ENCODE peak calls at places on chromosomes 16 and 17, in six cellular contexts. W is A549, Q is K562, N is GM12878, Y is HepG2, K is endothelial cell of umbilical vein. A is an unnamed sample.
A peak's percentile ranks its signal among the peaks of the same experiment; 100 is the strongest.

GRCh38 chr17:2635241-2635640 is 41.8 kb downstream of the PAFAH1B1 start:
- DNase-seq in W (no peak), Q (no peak), N (no peak), Y (no peak), K (no peak), A (no peak)

GRCh38 chr17:1078831-1079561 is 82.1 kb downstream of the TIMM22 start:
- DNase-seq in W (no peak), Q (no peak), N (no peak), Y (no peak), K (no peak), A (no peak)

GRCh38 chr16:65975049-65975708 is 391.3 kb upstream of the CDH5 start:
- DNase-seq in W (peak; percentile 66), Q (peak; percentile 23), N (no peak), Y (no peak), K (no peak), A (peak; percentile 71)

GRCh38 chr16:67155305-67156145 is 4.2 kb downstream of the TRADD start:
- DNase-seq in W (peak; percentile 72), Q (peak; percentile 83), N (no peak), Y (peak; percentile 57), K (peak; percentile 60), A (peak; percentile 84)

GRCh38 chr16:46743232-46743719 is 4.9 kb downstream of the MYLK3 start:
- DNase-seq in W (no peak), Q (peak; percentile 81), N (no peak), Y (peak; percentile 33), K (peak; percentile 25), A (peak; percentile 73)

GRCh38 chr17:50129946-50130777 is at the start of gene SAMD14:
- DNase-seq in W (no peak), Q (peak; percentile 82), N (no peak), Y (no peak), K (peak; percentile 53), A (no peak)

GRCh38 chr17:64441772-64442549 is 7.0 kb upstream of the MILR1 start:
- DNase-seq in W (no peak), Q (no peak), N (no peak), Y (peak; percentile 47), K (peak; percentile 74), A (peak; percentile 90)

GRCh38 chr16:27242868-27243590 is 25.5 kb downstream of the NSMCE1 start:
- DNase-seq in W (peak; percentile 78), Q (no peak), N (peak; percentile 71), Y (peak; percentile 83), K (peak; percentile 96), A (no peak)

GRCh38 chr17:41004397-41004796 is 4.5 kb downstream of the KRTAP3-1 start:
- DNase-seq in W (no peak), Q (no peak), N (no peak), Y (no peak), K (no peak), A (no peak)

GRCh38 chr17:36727577-36727976 is 126.2 kb downstream of the MRM1 start:
- DNase-seq in W (no peak), Q (peak; percentile 50), N (no peak), Y (no peak), K (no peak), A (no peak)

GRCh38 chr17:35750526-35751395 is 2.3 kb downstream of the GAS2L2 start:
- DNase-seq in W (no peak), Q (peak; percentile 68), N (no peak), Y (no peak), K (no peak), A (no peak)

GRCh38 chr16:66324785-66325184 is 41.7 kb upstream of the CDH5 start:
- DNase-seq in W (peak; percentile 48), Q (peak; percentile 20), N (no peak), Y (peak; percentile 23), K (peak; percentile 16), A (peak; percentile 48)

GRCh38 chr17:76697702-76698465 is 12.9 kb downstream of the MXRA7 start:
- DNase-seq in W (no peak), Q (peak; percentile 67), N (no peak), Y (no peak), K (no peak), A (no peak)

DNA sequence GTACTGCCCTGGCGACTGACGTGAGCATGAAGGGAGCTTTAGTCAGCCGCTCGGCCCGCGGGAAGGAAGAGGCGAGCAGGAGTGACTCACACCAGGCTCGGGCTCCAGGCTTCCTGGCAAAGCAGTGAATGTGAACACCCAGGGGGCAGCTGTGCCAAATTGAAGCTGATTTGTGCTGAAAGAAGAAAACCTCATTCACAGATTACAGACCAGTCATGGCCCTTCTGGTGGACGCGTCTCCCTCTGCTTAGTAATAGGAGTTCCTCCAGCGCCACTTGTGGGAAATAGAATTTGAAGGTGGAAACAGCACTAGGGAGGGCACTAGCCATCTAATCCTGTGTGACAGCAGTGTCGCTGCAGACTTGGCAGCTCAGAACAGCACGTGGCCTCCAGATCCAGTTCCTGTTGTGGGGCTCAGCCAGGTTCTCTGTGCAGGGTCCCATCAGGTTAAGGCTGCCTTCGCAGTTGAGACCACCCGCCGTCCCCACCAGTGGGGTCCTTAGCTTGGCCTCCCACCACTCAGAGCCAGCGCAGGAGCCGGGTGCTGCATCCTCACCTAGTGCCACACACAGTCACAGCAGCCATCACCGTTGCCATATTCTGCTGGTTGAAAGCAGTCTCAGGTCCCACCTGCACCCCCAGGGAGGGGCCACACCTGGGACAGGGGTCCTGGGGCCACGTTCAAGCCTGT is 164.5 kb upstream of the CHMP6 start:
- DNase-seq in W (peak; percentile 67), Q (no peak), N (no peak), Y (no peak), K (peak; percentile 95), A (peak; percentile 89)
- TF ChIP-seq MYC in W (no peak), Q (no peak), N (no peak), Y (no peak), K (no peak), A (peak; percentile 46)

GRCh38 chr17:3826191-3826590 is 19.9 kb downstream of the NCBP3 start:
- DNase-seq in W (no peak), Q (no peak), N (no peak), Y (no peak), K (no peak), A (no peak)

GRCh38 chr17:3828852-3829232 is 17.2 kb downstream of the NCBP3 start:
- DNase-seq in W (no peak), Q (no peak), N (no peak), Y (no peak), K (no peak), A (no peak)

GRCh38 chr17:3828151-3828851 is 17.7 kb downstream of the NCBP3 start:
- DNase-seq in W (no peak), Q (no peak), N (no peak), Y (no peak), K (no peak), A (no peak)

GRCh38 chr17:3827124-3827773 is 18.8 kb downstream of the NCBP3 start:
- DNase-seq in W (peak; percentile 86), Q (peak; percentile 41), N (no peak), Y (peak; percentile 79), K (peak; percentile 79), A (peak; percentile 66)
- TF ChIP-seq MYC in W (no peak), Q (no peak), N (no peak), Y (no peak), K (no peak), A (no peak)

DNA sequence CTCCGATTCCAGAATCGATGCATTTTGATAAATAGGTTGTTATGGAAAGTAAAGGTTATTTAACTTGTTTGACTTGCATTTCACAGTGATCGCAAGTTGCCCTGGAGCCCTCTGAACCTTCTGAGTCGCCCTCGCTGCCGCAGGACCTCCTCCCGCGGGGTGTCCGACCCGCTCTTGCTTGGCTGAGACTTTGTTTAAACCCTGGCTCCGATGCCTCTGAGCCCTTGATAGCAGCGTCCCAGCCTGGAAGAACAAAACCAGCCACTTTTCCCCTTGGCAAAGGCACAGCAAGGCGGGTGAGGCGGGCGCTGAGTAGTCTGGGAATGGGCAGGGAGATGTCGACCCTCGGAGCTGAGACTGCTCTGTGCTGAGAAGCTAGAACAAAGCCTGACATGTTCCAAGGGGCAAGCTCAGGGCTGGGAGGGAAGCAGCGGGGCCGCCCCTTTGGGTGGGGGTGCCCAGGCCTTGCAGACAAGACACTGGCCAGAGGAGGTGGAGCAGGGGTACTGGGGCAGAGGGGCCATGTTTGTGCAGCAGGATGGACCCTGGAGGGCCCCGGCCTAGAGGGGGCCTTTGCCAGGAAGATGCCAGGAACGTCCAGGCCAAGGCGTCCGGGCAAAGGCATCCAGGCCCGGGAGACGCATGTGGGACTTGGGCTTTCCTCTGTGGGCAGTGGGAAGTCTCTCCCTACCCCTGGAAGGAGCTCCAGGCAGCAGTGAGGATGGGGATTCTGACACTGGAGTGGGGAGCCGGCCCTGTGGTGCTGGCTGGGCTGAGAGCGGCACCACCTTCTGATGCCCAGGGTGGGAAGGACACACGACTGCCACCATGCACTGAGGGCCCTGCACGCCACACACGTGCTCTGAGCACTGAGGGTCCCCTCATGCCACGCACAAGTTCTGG is 30.3 kb upstream of the CDH15 start:
- DNase-seq in W (no peak), Q (no peak), N (no peak), Y (no peak), K (no peak), A (no peak)
- TF ChIP-seq MYC in W (no peak), Q (no peak), N (no peak), Y (no peak), K (no peak), A (no peak)

GRCh38 chr17:75565066-75565465 is 22.5 kb upstream of the MYO15B start:
- DNase-seq in W (peak; percentile 59), Q (no peak), N (no peak), Y (no peak), K (no peak), A (peak; percentile 84)
- TF ChIP-seq MYC in W (no peak), Q (no peak), N (no peak), Y (no peak), K (no peak), A (no peak)

GRCh38 chr17:79305376-79305775 is 230.8 kb downstream of the ENGASE start:
- DNase-seq in W (no peak), Q (peak; percentile 14), N (no peak), Y (no peak), K (no peak), A (no peak)

GRCh38 chr17:79304907-79305306 is 230.3 kb downstream of the ENGASE start:
- DNase-seq in W (no peak), Q (peak; percentile 16), N (no peak), Y (no peak), K (no peak), A (no peak)

GRCh38 chr17:79306688-79307323 is 232.2 kb downstream of the ENGASE start:
- DNase-seq in W (no peak), Q (no peak), N (no peak), Y (no peak), K (no peak), A (no peak)

GRCh38 chr17:79303641-79304205 is 229.1 kb downstream of the ENGASE start:
- DNase-seq in W (no peak), Q (no peak), N (no peak), Y (no peak), K (no peak), A (peak; percentile 12)

GRCh38 chr17:79305831-79306687 is 231.4 kb downstream of the ENGASE start:
- DNase-seq in W (no peak), Q (peak; percentile 62), N (no peak), Y (no peak), K (peak; percentile 4), A (no peak)
- TF ChIP-seq MYC in W (no peak), Q (no peak), N (no peak), Y (no peak), K (no peak), A (no peak)

DNA sequence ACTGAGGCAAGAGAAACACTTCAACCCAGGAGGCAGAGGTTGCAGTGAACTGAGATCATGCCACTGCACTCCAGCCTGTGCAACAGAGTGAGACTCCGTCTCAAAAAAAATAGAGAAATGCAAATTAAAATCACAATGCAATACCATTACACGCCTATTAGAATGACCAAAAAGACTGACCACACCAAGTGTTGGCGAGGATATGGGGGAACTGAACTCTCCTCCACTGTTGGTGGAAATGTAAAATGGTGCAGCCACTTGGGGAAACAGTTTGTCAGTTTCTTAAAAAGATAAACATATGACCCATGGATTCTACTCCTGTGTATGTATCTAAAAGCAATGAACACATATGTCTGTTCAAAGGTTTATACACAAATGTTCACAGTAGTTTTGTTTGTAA is 204.8 kb downstream of the MRTFB start:
- DNase-seq in W (no peak), Q (no peak), N (no peak), Y (no peak), K (no peak), A (no peak)
- TF ChIP-seq MYC in W (no peak), Q (no peak), N (no peak), Y (no peak), K (no peak), A (no peak)